ENCODE peak calls at places on chromosomes 11 and 22, in eight cellular contexts. One of them, this sample, is unnamed.

GRCh38 chr22:40714514-40714966 is 35.3 kb downstream of the MCHR1 start:
- DNase-seq in mammary epithelial cell: peak
- DNase-seq in bronchial epithelial cell: peak
- DNase-seq in Calu3: peak
- DNase-seq in astrocyte: peak
- DNase-seq in chondrocyte: no peak
- DNase-seq in mesothelial cell of epicardium: peak
- DNase-seq in nephron progenitor cell: peak
- DNase-seq in this sample: no peak

GRCh38 chr22:38860291-38861169 is 11.5 kb downstream of the CBX6 start:
- DNase-seq in mammary epithelial cell: no peak
- DNase-seq in bronchial epithelial cell: no peak
- DNase-seq in Calu3: peak
- DNase-seq in astrocyte: no peak
- DNase-seq in chondrocyte: no peak
- DNase-seq in mesothelial cell of epicardium: no peak
- DNase-seq in nephron progenitor cell: no peak
- DNase-seq in this sample: no peak

GRCh38 chr11:40186401-40187091 is 1272.9 kb downstream of the LRRC4C start:
- DNase-seq in mammary epithelial cell: no peak
- DNase-seq in bronchial epithelial cell: no peak
- DNase-seq in Calu3: no peak
- DNase-seq in astrocyte: no peak
- DNase-seq in chondrocyte: no peak
- DNase-seq in mesothelial cell of epicardium: no peak
- DNase-seq in nephron progenitor cell: no peak
- DNase-seq in this sample: peak

GRCh38 chr11:105148241-105148640 is 8.7 kb upstream of the CARD18 start:
- DNase-seq in mammary epithelial cell: no peak
- DNase-seq in bronchial epithelial cell: peak
- DNase-seq in Calu3: no peak
- DNase-seq in astrocyte: no peak
- DNase-seq in chondrocyte: no peak
- DNase-seq in mesothelial cell of epicardium: no peak
- DNase-seq in nephron progenitor cell: no peak
- DNase-seq in this sample: no peak

GRCh38 chr11:10942621-10943020 is 84.8 kb upstream of the ZBED5 start:
- DNase-seq in mammary epithelial cell: no peak
- DNase-seq in bronchial epithelial cell: peak
- DNase-seq in Calu3: no peak
- DNase-seq in astrocyte: no peak
- DNase-seq in chondrocyte: no peak
- DNase-seq in mesothelial cell of epicardium: no peak
- DNase-seq in nephron progenitor cell: no peak
- DNase-seq in this sample: no peak

GRCh38 chr11:130076774-130077481 is 7.2 kb downstream of the APLP2 start:
- DNase-seq in mammary epithelial cell: no peak
- DNase-seq in bronchial epithelial cell: no peak
- DNase-seq in Calu3: no peak
- DNase-seq in astrocyte: no peak
- DNase-seq in chondrocyte: no peak
- DNase-seq in mesothelial cell of epicardium: no peak
- DNase-seq in nephron progenitor cell: no peak
- DNase-seq in this sample: no peak

GRCh38 chr11:10670099-10670498 is 23.5 kb downstream of the IRAG1 start:
- DNase-seq in mammary epithelial cell: no peak
- DNase-seq in bronchial epithelial cell: no peak
- DNase-seq in Calu3: no peak
- DNase-seq in astrocyte: no peak
- DNase-seq in chondrocyte: no peak
- DNase-seq in mesothelial cell of epicardium: no peak
- DNase-seq in nephron progenitor cell: no peak
- DNase-seq in this sample: no peak

GRCh38 chr11:1515082-1516060 is 28.8 kb upstream of the MOB2 start:
- DNase-seq in mammary epithelial cell: peak
- DNase-seq in bronchial epithelial cell: peak
- DNase-seq in Calu3: peak
- DNase-seq in astrocyte: peak
- DNase-seq in chondrocyte: peak
- DNase-seq in mesothelial cell of epicardium: peak
- DNase-seq in nephron progenitor cell: peak
- DNase-seq in this sample: peak

GRCh38 chr11:67368621-67369020 is 4.8 kb downstream of the CLCF1 start:
- DNase-seq in mammary epithelial cell: no peak
- DNase-seq in bronchial epithelial cell: no peak
- DNase-seq in Calu3: no peak
- DNase-seq in astrocyte: no peak
- DNase-seq in chondrocyte: no peak
- DNase-seq in mesothelial cell of epicardium: no peak
- DNase-seq in nephron progenitor cell: no peak
- DNase-seq in this sample: no peak

GRCh38 chr11:74325649-74326645 is 14.5 kb upstream of the P4HA3 start:
- DNase-seq in mammary epithelial cell: no peak
- DNase-seq in bronchial epithelial cell: no peak
- DNase-seq in Calu3: no peak
- DNase-seq in astrocyte: peak
- DNase-seq in chondrocyte: no peak
- DNase-seq in mesothelial cell of epicardium: no peak
- DNase-seq in nephron progenitor cell: no peak
- DNase-seq in this sample: peak

GRCh38 chr22:42604403-42604802 is 10.3 kb downstream of the POLDIP3 start:
- DNase-seq in mammary epithelial cell: no peak
- DNase-seq in bronchial epithelial cell: no peak
- DNase-seq in Calu3: no peak
- DNase-seq in astrocyte: peak
- DNase-seq in chondrocyte: no peak
- DNase-seq in mesothelial cell of epicardium: no peak
- DNase-seq in nephron progenitor cell: no peak
- DNase-seq in this sample: no peak

GRCh38 chr22:17501679-17502285 is 61.5 kb upstream of the SLC25A18 start:
- DNase-seq in mammary epithelial cell: peak
- DNase-seq in bronchial epithelial cell: peak
- DNase-seq in Calu3: peak
- DNase-seq in astrocyte: peak
- DNase-seq in chondrocyte: no peak
- DNase-seq in mesothelial cell of epicardium: no peak
- DNase-seq in nephron progenitor cell: no peak
- DNase-seq in this sample: no peak

GRCh38 chr11:61539009-61539408 is 30.5 kb downstream of the LRRC10B start:
- DNase-seq in mammary epithelial cell: no peak
- DNase-seq in bronchial epithelial cell: no peak
- DNase-seq in Calu3: no peak
- DNase-seq in astrocyte: no peak
- DNase-seq in chondrocyte: no peak
- DNase-seq in mesothelial cell of epicardium: no peak
- DNase-seq in nephron progenitor cell: no peak
- DNase-seq in this sample: no peak

GRCh38 chr11:70755410-70756158 is 357.3 kb downstream of the CTTN start:
- DNase-seq in mammary epithelial cell: peak
- DNase-seq in bronchial epithelial cell: peak
- DNase-seq in Calu3: peak
- DNase-seq in astrocyte: peak
- DNase-seq in chondrocyte: peak
- DNase-seq in mesothelial cell of epicardium: peak
- DNase-seq in nephron progenitor cell: peak
- DNase-seq in this sample: peak

GRCh38 chr11:99568808-99569207 is 548.1 kb downstream of the CNTN5 start:
- DNase-seq in mammary epithelial cell: no peak
- DNase-seq in bronchial epithelial cell: no peak
- DNase-seq in Calu3: no peak
- DNase-seq in astrocyte: no peak
- DNase-seq in chondrocyte: no peak
- DNase-seq in mesothelial cell of epicardium: no peak
- DNase-seq in nephron progenitor cell: no peak
- DNase-seq in this sample: no peak

GRCh38 chr22:36982136-36982535 is 37.1 kb downstream of the TST start:
- DNase-seq in mammary epithelial cell: no peak
- DNase-seq in bronchial epithelial cell: no peak
- DNase-seq in Calu3: no peak
- DNase-seq in astrocyte: no peak
- DNase-seq in chondrocyte: no peak
- DNase-seq in mesothelial cell of epicardium: no peak
- DNase-seq in nephron progenitor cell: no peak
- DNase-seq in this sample: no peak

GRCh38 chr22:36991220-36991619 is 28.0 kb downstream of the TST start:
- DNase-seq in mammary epithelial cell: no peak
- DNase-seq in bronchial epithelial cell: no peak
- DNase-seq in Calu3: no peak
- DNase-seq in astrocyte: no peak
- DNase-seq in chondrocyte: no peak
- DNase-seq in mesothelial cell of epicardium: no peak
- DNase-seq in nephron progenitor cell: no peak
- DNase-seq in this sample: no peak

GRCh38 chr22:36985490-36985889 is 33.8 kb downstream of the TST start:
- DNase-seq in mammary epithelial cell: no peak
- DNase-seq in bronchial epithelial cell: no peak
- DNase-seq in Calu3: no peak
- DNase-seq in astrocyte: no peak
- DNase-seq in chondrocyte: no peak
- DNase-seq in mesothelial cell of epicardium: no peak
- DNase-seq in nephron progenitor cell: no peak
- DNase-seq in this sample: no peak

GRCh38 chr22:36988075-36988474 is 31.2 kb downstream of the TST start:
- DNase-seq in mammary epithelial cell: no peak
- DNase-seq in bronchial epithelial cell: no peak
- DNase-seq in Calu3: no peak
- DNase-seq in astrocyte: no peak
- DNase-seq in chondrocyte: no peak
- DNase-seq in mesothelial cell of epicardium: no peak
- DNase-seq in nephron progenitor cell: no peak
- DNase-seq in this sample: no peak

DNA sequence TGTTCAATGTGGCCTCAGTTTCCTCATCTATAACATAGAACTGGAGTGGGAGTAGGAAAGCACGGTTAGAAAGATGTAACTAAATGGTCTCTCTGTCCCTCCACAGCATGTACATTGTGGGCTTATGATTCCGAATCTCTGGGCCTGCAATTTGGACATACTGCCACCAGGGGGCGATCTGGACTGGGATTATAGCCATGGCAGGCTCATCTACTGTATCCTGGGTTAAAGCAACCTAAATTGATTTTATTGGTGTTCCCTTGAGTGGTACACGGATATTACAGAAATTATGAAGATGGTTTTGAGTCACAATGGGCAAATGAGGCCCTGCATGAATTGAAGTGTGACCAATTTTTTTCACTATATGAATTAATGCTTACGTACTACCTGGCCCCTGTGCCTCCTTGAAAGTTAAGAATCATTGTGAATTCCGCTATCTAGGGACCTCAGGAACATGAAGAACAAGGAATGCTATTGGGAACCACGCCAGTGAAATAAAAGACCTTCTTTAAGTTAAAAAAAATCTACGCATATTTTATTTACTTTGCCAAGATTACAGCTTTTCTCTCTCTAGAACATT is 32.9 kb downstream of the TST start:
- DNase-seq in mammary epithelial cell: no peak
- DNase-seq in bronchial epithelial cell: no peak
- DNase-seq in Calu3: peak
- DNase-seq in astrocyte: no peak
- DNase-seq in chondrocyte: no peak
- DNase-seq in mesothelial cell of epicardium: no peak
- DNase-seq in nephron progenitor cell: peak
- DNase-seq in this sample: no peak
- TF ChIP-seq CTCF in mammary epithelial cell: peak
- TF ChIP-seq CTCF in bronchial epithelial cell: peak
- TF ChIP-seq CTCF in Calu3: peak
- TF ChIP-seq CTCF in astrocyte: peak
- TF ChIP-seq CTCF in chondrocyte: peak
- TF ChIP-seq CTCF in mesothelial cell of epicardium: peak
- TF ChIP-seq CTCF in nephron progenitor cell: peak
- TF ChIP-seq CTCF in this sample: peak

DNA sequence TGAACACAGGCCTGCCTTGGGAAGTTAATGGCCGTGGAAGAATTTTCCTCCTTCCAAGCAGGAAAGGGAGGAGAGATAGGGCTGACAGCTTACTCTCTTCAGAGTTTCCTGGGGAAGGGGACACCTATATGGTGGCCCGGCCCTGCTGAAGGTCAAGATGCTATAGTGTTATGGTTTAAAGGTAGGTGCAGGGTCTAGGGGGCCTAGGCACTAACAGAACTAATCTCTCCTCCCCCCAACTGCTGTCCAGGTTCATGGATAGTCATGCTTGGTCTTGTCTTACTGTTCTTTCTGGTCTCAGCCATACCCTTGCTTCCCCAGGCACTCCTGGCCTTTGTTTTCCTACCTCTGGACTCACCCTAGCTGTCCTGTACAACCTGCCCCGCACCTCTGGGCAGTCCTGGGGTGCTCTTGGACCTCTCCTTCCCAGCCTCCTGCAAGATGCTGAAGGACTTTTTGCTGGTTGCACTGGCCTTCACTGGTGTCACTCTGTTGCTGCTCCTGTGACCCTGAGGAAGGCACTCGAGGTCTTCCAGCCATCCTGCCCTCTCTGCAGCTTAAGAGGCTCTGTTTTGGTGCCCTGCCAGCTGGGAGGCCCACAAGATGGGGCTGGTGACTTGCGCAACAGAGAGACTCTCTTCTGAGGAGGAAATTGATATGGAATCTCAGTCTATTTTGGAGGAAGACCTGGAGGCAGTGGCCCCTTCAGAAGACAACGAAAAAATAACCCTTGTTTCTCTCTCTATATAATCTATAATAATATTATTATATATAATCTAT is 17.9 kb downstream of the SEC14L3 start:
- DNase-seq in mammary epithelial cell: no peak
- DNase-seq in bronchial epithelial cell: no peak
- DNase-seq in Calu3: peak
- DNase-seq in astrocyte: no peak
- DNase-seq in chondrocyte: no peak
- DNase-seq in mesothelial cell of epicardium: no peak
- DNase-seq in nephron progenitor cell: peak
- DNase-seq in this sample: no peak
- TF ChIP-seq CTCF in mammary epithelial cell: no peak
- TF ChIP-seq CTCF in bronchial epithelial cell: no peak
- TF ChIP-seq CTCF in Calu3: no peak
- TF ChIP-seq CTCF in astrocyte: no peak
- TF ChIP-seq CTCF in chondrocyte: peak
- TF ChIP-seq CTCF in mesothelial cell of epicardium: no peak
- TF ChIP-seq CTCF in nephron progenitor cell: no peak
- TF ChIP-seq CTCF in this sample: no peak

GRCh38 chr11:120547871-120548681 is 36.5 kb downstream of the GRIK4 start:
- DNase-seq in mammary epithelial cell: peak
- DNase-seq in bronchial epithelial cell: peak
- DNase-seq in Calu3: peak
- DNase-seq in astrocyte: peak
- DNase-seq in chondrocyte: peak
- DNase-seq in mesothelial cell of epicardium: peak
- DNase-seq in nephron progenitor cell: no peak
- DNase-seq in this sample: peak
- TF ChIP-seq CTCF in mammary epithelial cell: peak
- TF ChIP-seq CTCF in bronchial epithelial cell: no peak
- TF ChIP-seq CTCF in Calu3: no peak
- TF ChIP-seq CTCF in astrocyte: no peak
- TF ChIP-seq CTCF in chondrocyte: peak
- TF ChIP-seq CTCF in mesothelial cell of epicardium: no peak
- TF ChIP-seq CTCF in nephron progenitor cell: no peak
- TF ChIP-seq CTCF in this sample: peak

DNA sequence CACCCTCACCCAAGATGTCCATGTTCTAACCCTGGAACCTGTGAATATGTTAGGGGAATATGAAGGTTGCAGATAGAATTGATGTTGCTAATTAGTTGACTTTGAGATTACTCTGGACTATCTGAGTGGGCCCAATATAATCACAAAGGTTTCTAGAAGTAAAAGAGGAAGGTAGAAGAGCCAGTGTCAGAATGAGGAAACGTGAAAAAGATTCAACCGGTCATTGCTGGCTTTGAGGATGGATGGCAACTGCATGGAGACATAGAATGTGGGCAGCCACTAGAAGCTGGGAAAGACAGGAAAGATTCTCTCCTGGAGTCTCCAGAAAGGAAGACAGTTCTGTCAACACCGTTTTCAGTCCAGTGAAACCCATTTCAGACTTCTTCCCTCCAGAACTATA is 86.6 kb downstream of the CLPB start:
- DNase-seq in mammary epithelial cell: no peak
- DNase-seq in bronchial epithelial cell: no peak
- DNase-seq in Calu3: no peak
- DNase-seq in astrocyte: no peak
- DNase-seq in chondrocyte: no peak
- DNase-seq in mesothelial cell of epicardium: no peak
- DNase-seq in nephron progenitor cell: no peak
- DNase-seq in this sample: no peak
- TF ChIP-seq CTCF in mammary epithelial cell: no peak
- TF ChIP-seq CTCF in bronchial epithelial cell: no peak
- TF ChIP-seq CTCF in Calu3: no peak
- TF ChIP-seq CTCF in astrocyte: no peak
- TF ChIP-seq CTCF in chondrocyte: no peak
- TF ChIP-seq CTCF in mesothelial cell of epicardium: no peak
- TF ChIP-seq CTCF in nephron progenitor cell: no peak
- TF ChIP-seq CTCF in this sample: no peak